ENCODE peak calls at places on chromosome 6, in six cellular contexts. W, F, V, K, R and S are unnamed samples.
A peak's percentile ranks its signal among the peaks of the same experiment; 100 is the strongest.

GRCh38 chr6:38058022-38058421 is 238.5 kb downstream of the ZFAND3 start:
- DNase-seq in R (no peak), K (no peak), F (no peak), V (peak; percentile 11), W (peak; percentile 78), S (no peak)

GRCh38 chr6:40722553-40723258 is 135.5 kb upstream of the LRFN2 start:
- DNase-seq in V (no peak), R (no peak), W (peak; percentile 6), K (no peak), F (no peak), S (no peak)

GRCh38 chr6:13468839-13469238 is 18.6 kb downstream of the GFOD1 start:
- DNase-seq in F (no peak), V (no peak), R (no peak), W (no peak), K (no peak), S (no peak)

GRCh38 chr6:158817298-158818007 is 1.7 kb downstream of the EZR start:
- DNase-seq in V (no peak), W (peak; percentile 48), F (no peak), R (peak; percentile 38), K (peak; percentile 75), S (peak; percentile 85)

GRCh38 chr6:154258064-154258757 is 98.4 kb downstream of the IPCEF1 start:
- DNase-seq in W (no peak), R (no peak), F (no peak), K (no peak), V (no peak), S (no peak)

GRCh38 chr6:107555449-107555848 is 65.5 kb downstream of the SOBP start:
- DNase-seq in F (no peak), R (no peak), V (no peak), K (no peak), W (no peak), S (no peak)

GRCh38 chr6:110852769-110853168 is 21.8 kb upstream of the AMD1 start:
- DNase-seq in R (no peak), W (no peak), V (no peak), F (no peak), K (no peak), S (no peak)

GRCh38 chr6:110491644-110492317 is 15.4 kb upstream of the SLC22A16 start:
- DNase-seq in V (no peak), F (no peak), R (no peak), W (peak; percentile 61), K (no peak), S (no peak)

GRCh38 chr6:115545410-115545986 is 515.2 kb downstream of the FRK start:
- DNase-seq in W (no peak), R (no peak), K (no peak), F (no peak), V (no peak), S (no peak)

GRCh38 chr6:2940010-2940850 is 31.1 kb downstream of the SERPINB6 start:
- DNase-seq in R (no peak), F (no peak), K (no peak), V (no peak), W (no peak), S (no peak)

GRCh38 chr6:23002044-23002619 is 432.8 kb downstream of the HDGFL1 start:
- DNase-seq in R (no peak), F (no peak), V (no peak), W (no peak), K (no peak), S (no peak)
- H3K4me3 ChIP-seq in R (no peak overlapping the region), F (no peak overlapping the region), V (no peak overlapping the region), W (no peak overlapping the region), K (no peak overlapping the region), S (no peak overlapping the region)

DNA sequence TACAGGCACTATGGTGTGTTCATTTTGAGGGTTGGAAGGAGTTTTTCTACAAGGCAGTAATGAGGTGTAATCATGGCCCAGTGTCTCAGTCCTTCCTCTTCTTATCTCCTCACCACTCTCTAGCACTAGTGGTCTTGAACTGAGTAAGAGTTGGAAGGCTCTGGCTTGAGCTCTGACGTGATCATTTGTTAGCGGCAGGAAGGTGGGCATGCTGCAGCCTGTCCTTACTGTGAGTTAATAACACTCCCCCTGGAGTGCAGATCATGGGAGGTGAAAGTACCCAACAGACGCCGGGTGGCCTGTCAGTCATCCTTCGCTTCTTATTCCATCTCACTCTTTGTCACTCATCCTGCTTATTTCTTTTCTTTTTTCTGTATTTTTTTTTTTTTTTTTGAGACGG is 356.9 kb downstream of the CDKAL1 start:
- DNase-seq in V (no peak), K (no peak), R (no peak), F (no peak), W (no peak), S (no peak)
- H3K27me3 ChIP-seq in V (no peaks in the 10 kb centered on the region), K (no peaks in the 10 kb centered on the region), R (no peaks in the 10 kb centered on the region), F (no peaks in the 10 kb centered on the region), W (no peaks in the 10 kb centered on the region), S (no peaks in the 10 kb centered on the region)

DNA sequence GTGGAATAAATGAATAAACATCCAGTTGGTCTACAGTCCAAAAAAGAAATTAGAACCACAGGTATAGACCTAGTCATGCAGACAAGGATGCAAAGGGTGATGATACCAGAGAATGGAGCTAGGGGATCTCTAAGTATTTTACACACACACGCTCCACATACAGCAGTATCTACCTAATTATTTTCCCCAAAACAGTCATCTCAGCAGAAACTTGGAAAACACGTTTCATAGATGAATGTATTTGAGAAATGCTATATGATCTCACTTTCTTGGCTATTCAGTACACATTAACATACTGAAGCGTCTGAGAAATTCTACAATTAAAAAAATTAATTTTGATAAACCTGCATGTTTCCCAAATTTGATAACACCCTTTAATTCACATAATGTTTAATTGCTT is 155.3 kb downstream of the MTFR2 start:
- DNase-seq in R (no peak), F (no peak), W (no peak), V (no peak), K (no peak), S (no peak)
- H3K4me3 ChIP-seq in R (no peak overlapping the region), F (no peak overlapping the region), W (no peak overlapping the region), V (no peak overlapping the region), K (no peak overlapping the region), S (no peak overlapping the region)

GRCh38 chr6:45174045-45174444 is 154.1 kb upstream of the RUNX2 start:
- DNase-seq in V (no peak), R (no peak), F (no peak), K (no peak), W (no peak), S (no peak)
- H3K27me3 ChIP-seq in V (no peaks in the 10 kb centered on the region), R (no peaks in the 10 kb centered on the region), F (no peaks in the 10 kb centered on the region), K (no peaks in the 10 kb centered on the region), W (no peaks in the 10 kb centered on the region), S (no peaks in the 10 kb centered on the region)